ENCODE peak calls at places on chromosomes 13 and 19, in seven cellular contexts. L, C, A, T, P, U and E are unnamed samples. For H3K4me1, the result is how much of the 10 kb centered on the place peaks cover.

GRCh38 chr19:39676004-39676403 is 20.3 kb downstream of the LGALS16 start:
- DNase-seq in L (no peak), C (no peak), A (no peak), T (no peak), P (no peak), U (no peak), E (no peak)

GRCh38 chr13:24276310-24276709 is 33.1 kb upstream of the C1QTNF9 start:
- DNase-seq in L (no peak), C (no peak), A (no peak), T (no peak), P (no peak), U (no peak), E (no peak)

GRCh38 chr19:3683405-3683865 is 16.8 kb downstream of the PIP5K1C start:
- DNase-seq in L (peak), C (no peak), A (no peak), T (peak), P (no peak), U (peak), E (no peak)

GRCh38 chr19:19327672-19328071 is 7.0 kb downstream of the MAU2 start:
- DNase-seq in L (no peak), C (no peak), A (no peak), T (no peak), P (no peak), U (no peak), E (no peak)

GRCh38 chr19:46901701-46902401 is 41.1 kb downstream of the ARHGAP35 start:
- DNase-seq in L (no peak), C (no peak), A (no peak), T (no peak), P (no peak), U (no peak), E (no peak)

GRCh38 chr19:5953034-5953589 is 24.8 kb downstream of the RANBP3 start:
- DNase-seq in L (no peak), C (no peak), A (no peak), T (no peak), P (no peak), U (no peak), E (no peak)

GRCh38 chr19:28929026-28929425 is 283.9 kb downstream of the UQCRFS1 start:
- DNase-seq in L (no peak), C (no peak), A (no peak), T (no peak), P (no peak), U (no peak), E (no peak)

GRCh38 chr19:13951799-13952153 is 533 bp upstream of the DCAF15 start:
- DNase-seq in L (no peak), C (no peak), A (no peak), T (no peak), P (no peak), U (no peak), E (no peak)

GRCh38 chr13:57878291-57878690 is 246.7 kb downstream of the PCDH17 start:
- DNase-seq in L (no peak), C (no peak), A (no peak), T (no peak), P (no peak), U (no peak), E (no peak)

GRCh38 chr13:101390461-101390860 is 25.8 kb downstream of the NALCN start:
- DNase-seq in L (no peak), C (no peak), A (no peak), T (no peak), P (no peak), U (no peak), E (no peak)

GRCh38 chr13:25292301-25292700 is 5.0 kb upstream of the MTMR6 start:
- DNase-seq in L (no peak), C (peak), A (no peak), T (no peak), P (no peak), U (no peak), E (no peak)

GRCh38 chr13:47413112-47413511 is 516.3 kb upstream of the HTR2A start:
- DNase-seq in L (no peak), C (no peak), A (no peak), T (no peak), P (no peak), U (no peak), E (no peak)

GRCh38 chr19:47203254-47203653 is 27.7 kb downstream of the BBC3 start:
- DNase-seq in L (no peak), C (no peak), A (no peak), T (no peak), P (no peak), U (no peak), E (no peak)

GRCh38 chr19:39223703-39224279 is 19.7 kb upstream of the SYCN start:
- DNase-seq in L (no peak), C (no peak), A (peak), T (peak), P (no peak), U (no peak), E (no peak)

GRCh38 chr19:45468159-45468651 is 409 bp downstream of the FOSB start:
- DNase-seq in L (peak), C (peak), A (peak), T (peak), P (peak), U (no peak), E (no peak)

GRCh38 chr19:40609561-40610395 is 8.6 kb downstream of the LTBP4 start:
- DNase-seq in L (peak), C (peak), A (peak), T (peak), P (peak), U (peak), E (peak)

GRCh38 chr19:45939792-45940514 is 25.4 kb upstream of the NANOS2 start:
- DNase-seq in L (no peak), C (no peak), A (no peak), T (no peak), P (no peak), U (no peak), E (no peak)

GRCh38 chr13:107111248-107111647 is 543.3 kb upstream of the ARGLU1 start:
- DNase-seq in L (no peak), C (no peak), A (no peak), T (no peak), P (no peak), U (no peak), E (no peak)
- H3K4me1 ChIP-seq in L (under half), C (under half), A (under half), T (under half), P (under half), U (under half), E (under half)

GRCh38 chr19:16623066-16623465 is 4.9 kb downstream of the MED26 start:
- DNase-seq in L (no peak), C (no peak), A (no peak), T (no peak), P (no peak), U (no peak), E (no peak)

GRCh38 chr19:16625183-16625958 is 2.6 kb downstream of the MED26 start:
- DNase-seq in L (no peak), C (no peak), A (no peak), T (no peak), P (no peak), U (no peak), E (no peak)

GRCh38 chr19:16621165-16621800 is 6.7 kb downstream of the MED26 start:
- DNase-seq in L (no peak), C (no peak), A (no peak), T (no peak), P (no peak), U (no peak), E (no peak)

GRCh38 chr19:16624236-16624635 is 3.8 kb downstream of the MED26 start:
- DNase-seq in L (no peak), C (no peak), A (no peak), T (no peak), P (no peak), U (no peak), E (no peak)

GRCh38 chr19:16623576-16623975 is 4.4 kb downstream of the MED26 start:
- DNase-seq in L (no peak), C (no peak), A (no peak), T (no peak), P (no peak), U (no peak), E (no peak)
- TF ChIP-seq CTCF in L (no peak), C (no peak), A (no peak), T (no peak), P (no peak), U (no peak), E (no peak)

DNA sequence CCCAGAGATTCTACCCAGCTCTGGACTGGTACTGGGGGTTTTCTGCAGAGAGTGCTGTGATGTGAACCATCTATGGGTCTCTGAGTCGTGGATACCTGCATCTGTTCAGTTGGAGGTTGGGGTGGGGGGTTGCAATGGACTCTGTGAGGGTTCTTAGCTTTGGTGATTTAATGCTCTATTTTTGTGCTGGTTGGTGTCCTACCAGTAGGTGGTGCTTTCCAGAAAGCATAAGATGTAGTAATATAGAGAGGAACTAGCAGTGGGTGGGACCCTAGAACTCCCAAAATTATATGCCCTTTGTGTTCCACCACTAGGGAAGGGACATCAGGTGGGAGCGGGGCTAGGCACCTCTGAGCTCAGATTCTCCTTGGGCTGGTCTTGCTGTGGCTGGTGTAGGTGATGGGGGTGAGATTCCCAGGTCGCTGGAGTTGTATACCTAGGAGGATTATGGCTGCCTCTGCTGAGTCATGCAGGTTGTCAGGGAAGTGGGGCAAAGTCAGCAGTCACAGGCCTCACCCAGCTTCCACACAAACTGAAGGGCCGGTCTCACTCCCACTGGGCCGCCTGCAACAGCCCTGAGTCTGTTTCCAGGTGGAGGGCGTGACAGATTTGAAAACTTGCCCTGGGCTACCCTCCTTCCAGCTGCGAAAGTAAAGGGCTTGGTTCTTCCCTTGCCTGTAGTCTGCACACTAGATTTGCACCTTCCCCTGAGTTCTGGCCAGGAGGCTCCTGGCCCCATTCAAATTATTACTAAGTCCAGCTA is 573.0 kb upstream of the SLITRK1 start:
- DNase-seq in L (no peak), C (no peak), A (no peak), T (no peak), P (no peak), U (no peak), E (no peak)
- H3K4me1 ChIP-seq in L (under half), C (under half), A (under half), T (under half), P (under half), U (under half), E (under half)

GRCh38 chr19:49690073-49690655 is 752 bp upstream of the CPT1C start:
- DNase-seq in L (peak), C (no peak), A (no peak), T (peak), P (no peak), U (no peak), E (no peak)
- TF ChIP-seq CTCF in L (no peak), C (no peak), A (no peak), T (no peak), P (no peak), U (no peak), E (no peak)

DNA sequence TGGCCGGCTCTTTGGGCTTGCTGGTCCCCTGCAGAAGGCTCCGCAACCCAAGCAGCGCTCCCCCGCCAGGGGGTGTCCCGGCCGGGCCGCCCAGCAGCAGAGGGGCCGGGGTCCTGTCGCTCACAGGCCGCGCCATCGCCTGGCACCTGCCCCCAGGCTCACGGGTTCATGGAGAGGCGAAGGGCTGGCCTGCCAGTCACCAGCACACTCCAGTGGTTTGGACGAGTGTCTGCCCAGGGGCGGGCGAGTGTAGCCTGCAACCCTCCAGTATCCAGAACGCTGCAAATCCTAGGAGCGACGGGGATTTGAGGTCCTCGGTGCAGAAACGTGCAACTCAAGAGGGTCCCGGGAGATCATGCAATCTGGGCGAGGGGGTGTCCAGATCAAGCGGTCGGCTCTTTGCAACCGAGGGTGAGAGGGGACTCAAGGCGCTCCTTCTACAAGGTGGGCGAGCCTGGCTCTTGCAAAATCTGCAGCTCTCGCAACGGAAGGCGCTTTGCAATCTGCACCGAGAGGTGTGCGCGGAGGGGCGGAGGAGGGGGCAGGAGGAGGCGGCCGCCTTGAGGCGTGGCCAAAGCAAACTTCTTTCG is at the start of gene DBP:
- DNase-seq in L (peak), C (peak), A (peak), T (no peak), P (peak), U (no peak), E (peak)
- H3K4me1 ChIP-seq in L (under half), C (under half), A (under half), T (under half), P (under half), U (under half), E (under half)

GRCh38 chr13:37769545-37769944 is 100.0 kb downstream of the TRPC4 start:
- DNase-seq in L (no peak), C (no peak), A (no peak), T (no peak), P (no peak), U (no peak), E (no peak)

GRCh38 chr13:37769078-37769477 is 100.5 kb downstream of the TRPC4 start:
- DNase-seq in L (no peak), C (no peak), A (no peak), T (no peak), P (no peak), U (no peak), E (no peak)
- TF ChIP-seq CTCF in L (peak), C (peak), A (peak), T (peak), P (no peak), U (peak), E (no peak)